ENCODE peak calls at places on chromosomes 5 and 9, in eight cellular contexts. P is breast epithelium, L is OCI-LY7, U is HCT116, M is vagina, I is A549, X is GM23338, Q is hepatocyte. A is an unnamed sample.

GRCh38 chr5:144318011-144318410 is 147.3 kb downstream of the KCTD16 start:
- DNase-seq in P (no peak), L (no peak), U (no peak), M (no peak), I (no peak), X (peak), Q (no peak), A (no peak)

GRCh38 chr9:130179508-130179907 is 7.3 kb downstream of the NCS1 start:
- DNase-seq in P (no peak), L (no peak), U (no peak), M (no peak), I (no peak), X (no peak), Q (no peak), A (no peak)

GRCh38 chr9:95189230-95190098 is 128.0 kb downstream of the FANCC start:
- DNase-seq in P (no peak), L (no peak), U (no peak), M (no peak), I (no peak), X (no peak), Q (peak), A (peak)

GRCh38 chr5:32059779-32060178 is 114.3 kb downstream of the GOLPH3 start:
- DNase-seq in P (no peak), L (no peak), U (no peak), M (no peak), I (peak), X (no peak), Q (no peak), A (no peak)

GRCh38 chr9:122354536-122355199 is 16.2 kb upstream of the PTGS1 start:
- DNase-seq in P (no peak), L (no peak), U (no peak), M (no peak), I (no peak), X (no peak), Q (no peak), A (no peak)

GRCh38 chr5:173950829-173951228 is 38.1 kb upstream of the C5orf47 start:
- DNase-seq in P (no peak), L (no peak), U (no peak), M (no peak), I (no peak), X (no peak), Q (no peak), A (no peak)

GRCh38 chr9:129720181-129720864 is 32.5 kb downstream of the PTGES start:
- DNase-seq in P (no peak), L (no peak), U (no peak), M (no peak), I (peak), X (peak), Q (no peak), A (no peak)

GRCh38 chr9:114084282-114085073 is 6.4 kb upstream of the AMBP start:
- DNase-seq in P (no peak), L (no peak), U (no peak), M (no peak), I (no peak), X (no peak), Q (no peak), A (no peak)

GRCh38 chr5:111726986-111727385 is 30.0 kb downstream of the NREP start:
- DNase-seq in P (no peak), L (no peak), U (no peak), M (no peak), I (no peak), X (no peak), Q (no peak), A (no peak)
- H3K4me3 ChIP-seq in P (no peak), L (no peak), U (no peak), M (no peak), I (no peak), X (no peak), Q (no peak), A (no peak)

DNA sequence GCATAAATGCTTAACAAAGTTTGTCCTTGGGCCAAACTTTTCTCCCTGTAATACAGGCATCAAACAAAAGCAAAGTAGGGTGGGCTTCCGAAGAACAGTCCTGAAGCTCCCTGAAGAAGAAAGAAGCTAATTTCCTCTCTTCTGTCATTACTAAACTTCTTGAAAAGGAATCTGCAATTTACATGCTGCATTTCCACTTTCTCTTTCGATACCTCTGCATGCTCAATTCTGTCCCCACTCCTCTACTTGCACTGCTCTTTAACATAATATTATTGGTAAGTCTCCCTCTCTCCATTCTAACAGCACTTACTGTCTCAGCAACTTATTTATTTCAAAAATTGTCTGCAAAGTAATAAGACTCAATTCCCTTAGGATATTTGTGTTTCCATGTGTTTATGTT is 3.9 kb upstream of the PLPP1 start:
- DNase-seq in P (no peak), L (peak), U (no peak), M (no peak), I (no peak), X (no peak), Q (no peak), A (no peak)
- H3K27ac ChIP-seq in P (no peak), L (no peak), U (no peak), M (no peak), I (no peak), X (peak), Q (peak), A (no peak)

DNA sequence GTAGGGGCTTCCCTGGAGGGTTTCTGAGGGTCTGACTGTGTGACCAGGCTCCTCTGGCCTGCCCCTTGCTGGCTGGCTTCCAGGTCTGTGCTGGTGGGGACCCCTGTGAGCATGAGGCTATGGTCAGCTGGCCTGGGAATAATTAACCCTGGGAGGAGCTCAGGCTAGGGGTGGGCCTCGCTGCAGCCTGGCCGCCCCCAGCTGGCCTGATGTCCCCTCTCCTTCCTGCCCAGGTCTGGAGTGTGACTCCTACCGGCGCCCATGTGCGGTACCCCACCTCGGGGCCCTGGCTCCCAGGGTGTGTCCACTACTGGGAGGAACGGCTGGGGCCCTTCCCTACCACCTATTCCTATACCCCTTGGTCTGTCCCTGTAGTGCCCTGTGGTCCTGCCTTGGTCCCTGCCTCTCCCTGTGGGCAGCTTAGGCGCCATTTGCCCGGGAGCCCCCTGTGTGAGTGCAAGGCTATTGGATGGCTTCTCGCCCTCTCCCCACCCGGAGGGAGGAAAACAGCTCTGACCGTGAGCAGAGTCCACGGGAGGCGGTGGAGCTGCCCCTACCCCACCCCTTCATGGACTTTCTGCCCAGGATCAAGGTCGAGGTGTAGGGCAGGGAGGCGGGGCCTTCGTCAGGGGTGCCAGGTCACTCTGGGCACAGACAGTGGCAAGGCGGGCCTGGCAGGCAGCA is 9.4 kb downstream of the RXRA start:
- DNase-seq in P (no peak), L (no peak), U (no peak), M (no peak), I (no peak), X (no peak), Q (no peak), A (no peak)
- TF ChIP-seq CTCF in P (no peak), L (no peak), U (no peak), M (no peak), I (no peak), X (no peak), Q (no peak), A (no peak)

GRCh38 chr9:37999501-38000189 is 69.4 kb downstream of the SHB start:
- DNase-seq in P (no peak), L (no peak), U (no peak), M (no peak), I (no peak), X (no peak), Q (peak), A (peak)

GRCh38 chr9:38000332-38000731 is 68.7 kb downstream of the SHB start:
- DNase-seq in P (no peak), L (no peak), U (no peak), M (no peak), I (no peak), X (peak), Q (no peak), A (no peak)

GRCh38 chr9:38000735-38001134 is 68.3 kb downstream of the SHB start:
- DNase-seq in P (no peak), L (no peak), U (no peak), M (no peak), I (no peak), X (no peak), Q (no peak), A (no peak)

GRCh38 chr9:37997636-37998374 is 71.2 kb downstream of the SHB start:
- DNase-seq in P (no peak), L (no peak), U (no peak), M (no peak), I (no peak), X (no peak), Q (peak), A (no peak)

GRCh38 chr9:37998881-37999311 is 70.1 kb downstream of the SHB start:
- DNase-seq in P (no peak), L (no peak), U (peak), M (no peak), I (no peak), X (no peak), Q (no peak), A (peak)
- H3K4me3 ChIP-seq in P (no peak), L (no peak), U (peak), M (no peak), I (no peak), X (no peak), Q (no peak), A (no peak)

GRCh38 chr5:115166744-115167393 is 2.8 kb downstream of the TRIM36 start:
- DNase-seq in P (no peak), L (no peak), U (no peak), M (no peak), I (no peak), X (no peak), Q (no peak), A (no peak)

GRCh38 chr5:115170924-115171510 is 1.3 kb upstream of the TRIM36 start:
- DNase-seq in P (no peak), L (no peak), U (no peak), M (no peak), I (no peak), X (peak), Q (no peak), A (no peak)

GRCh38 chr5:115169392-115170127 is at the start of gene TRIM36:
- DNase-seq in P (peak), L (peak), U (peak), M (peak), I (peak), X (peak), Q (peak), A (peak)

GRCh38 chr5:115170128-115170923 is 618 bp upstream of the TRIM36 start:
- DNase-seq in P (no peak), L (no peak), U (no peak), M (no peak), I (no peak), X (peak), Q (no peak), A (no peak)

GRCh38 chr5:115168829-115169391 is 798 bp downstream of the TRIM36 start:
- DNase-seq in P (no peak), L (no peak), U (no peak), M (no peak), I (no peak), X (peak), Q (peak), A (no peak)
- H3K27ac ChIP-seq in P (peak), L (no peak), U (peak), M (peak), I (peak), X (peak), Q (no peak), A (no peak)

DNA sequence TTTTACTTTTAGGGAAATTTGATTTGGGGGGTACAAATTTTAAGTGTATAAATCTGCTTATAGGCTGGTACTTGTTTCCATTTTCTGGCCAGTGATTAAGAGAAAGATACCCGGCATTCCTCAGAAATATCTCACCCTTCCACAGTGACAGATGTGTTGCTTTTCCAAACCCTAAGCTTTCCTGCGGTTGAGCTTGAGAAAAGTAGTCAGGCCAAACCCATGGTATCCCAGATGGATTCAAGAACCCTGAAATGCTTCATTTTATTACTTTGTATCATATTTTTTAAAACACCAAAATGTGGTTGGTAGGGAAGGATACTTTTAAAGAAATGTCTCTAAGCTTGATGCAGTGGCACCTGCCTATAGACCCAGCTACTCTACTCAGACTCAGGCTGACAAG is 23.5 kb downstream of the SPTAN1 start:
- DNase-seq in P (no peak), L (no peak), U (no peak), M (no peak), I (no peak), X (no peak), Q (no peak), A (no peak)
- TF ChIP-seq CTCF in P (no peak), L (no peak), U (no peak), M (no peak), I (no peak), X (no peak), Q (no peak), A (no peak)

A was measured in brain microvascular endothelial cell.